ENCODE peak calls at places on chromosomes 1 and 21, in ten cellular contexts. S is stomach; J is AG04450; M is fibroblast of the aortic adventitia; R is WTC11; G is activated CD8-positive, alpha-beta memory T cell treated with anti-CD3 and anti-CD28 coated beads, Interleukin-2, amount 50 U/mL, for 48 hours; Q is nephron progenitor cell; P is A172; H is GM23248; I is hypothalamus. K is an unnamed sample.

GRCh38 chr1:230158422-230159291 is 91.6 kb downstream of the GALNT2 start:
- DNase-seq in P (no peak), R (no peak), Q (no peak), J (no peak), H (no peak), G (no peak), M (no peak), I (no peak), S (no peak), K (no peak)

GRCh38 chr1:229209386-229209785 is 61.5 kb upstream of the RAB4A start:
- DNase-seq in R (no peak), Q (no peak), I (no peak), P (no peak), S (no peak), G (no peak), J (no peak), H (no peak), M (no peak), K (no peak)

GRCh38 chr1:69787151-69787550 is 219.4 kb downstream of the LRRC7 start:
- DNase-seq in S (no peak), H (no peak), P (no peak), M (no peak), R (peak), Q (peak), G (no peak), J (no peak), I (no peak), K (no peak)

GRCh38 chr1:153597206-153597605 is 15.7 kb downstream of the S100A16 start:
- DNase-seq in I (no peak), M (no peak), S (no peak), G (no peak), Q (no peak), R (no peak), H (peak), J (no peak), P (peak), K (no peak)

GRCh38 chr1:117826119-117826518 is 103.3 kb downstream of the GDAP2 start:
- DNase-seq in J (no peak), P (no peak), H (peak), Q (no peak), R (no peak), S (no peak), I (no peak), G (no peak), M (peak), K (no peak)

GRCh38 chr1:185823471-185823870 is 89.3 kb downstream of the HMCN1 start:
- DNase-seq in S (no peak), I (no peak), R (no peak), M (peak), G (no peak), P (peak), Q (no peak), H (peak), J (no peak), K (no peak)

GRCh38 chr1:1430114-1430982 is 5.1 kb upstream of the VWA1 start:
- DNase-seq in J (no peak), Q (peak), P (peak), G (no peak), S (peak), H (peak), M (peak), I (peak), R (peak), K (peak)

GRCh38 chr21:38355992-38356781 is 99.4 kb downstream of the KCNJ15 start:
- DNase-seq in H (peak), R (peak), G (peak), Q (peak), I (no peak), M (peak), P (peak), S (peak), J (peak), K (peak)

GRCh38 chr1:183942933-183943693 is 94.4 kb downstream of the COLGALT2 start:
- DNase-seq in R (no peak), G (no peak), I (no peak), M (peak), S (no peak), P (peak), H (peak), Q (peak), J (peak), K (no peak)

GRCh38 chr1:197984273-197984672 is 67.1 kb downstream of the LHX9 start:
- DNase-seq in G (no peak), R (no peak), S (no peak), I (no peak), J (no peak), Q (no peak), P (peak), M (no peak), H (peak), K (no peak)

GRCh38 chr1:54754486-54755285 is 9.6 kb downstream of the PARS2 start:
- DNase-seq in Q (no peak), J (no peak), M (no peak), I (no peak), H (no peak), G (no peak), P (no peak), R (no peak), S (no peak), K (no peak)

GRCh38 chr1:20250346-20250989 is 40.2 kb upstream of the VWA5B1 start:
- DNase-seq in J (no peak), S (peak), I (no peak), M (peak), H (peak), G (no peak), P (no peak), R (no peak), Q (no peak), K (no peak)

GRCh38 chr1:112370981-112371380 is 25.0 kb upstream of the CTTNBP2NL start:
- DNase-seq in S (no peak), I (no peak), H (no peak), P (no peak), Q (no peak), G (no peak), R (no peak), M (no peak), J (no peak), K (no peak)

K was measured in right atrium auricular region.